ENCODE peak calls at places on chromosomes 16 and 17, in five cellular contexts. B, K, V, J and Q are unnamed samples.

GRCh38 chr16:8720080-8720966 is 45.9 kb downstream of the ABAT start:
- DNase-seq in B (no peak), K (no peak), V (peak; percentile 19), J (peak; percentile 78), Q (peak; percentile 37)

GRCh38 chr17:28372203-28372944 is 880 bp downstream of the SARM1 start:
- DNase-seq in B (no peak), K (no peak), V (peak; percentile 49), J (no peak), Q (peak; percentile 45)

GRCh38 chr16:56932588-56933265 is 785 bp downstream of the HERPUD1 start:
- DNase-seq in B (peak; percentile 22), K (no peak), V (peak; percentile 56), J (peak; percentile 75), Q (peak; percentile 40)

GRCh38 chr17:55420067-55420775 is 1.4 kb downstream of the MMD start:
- DNase-seq in B (no peak), K (no peak), V (no peak), J (no peak), Q (peak; percentile 47)

GRCh38 chr17:78879679-78880186 is 23.3 kb downstream of the CEP295NL start:
- DNase-seq in B (no peak), K (no peak), V (no peak), J (no peak), Q (no peak)

GRCh38 chr17:42553866-42554249 is 1.1 kb downstream of the HSD17B1 start:
- DNase-seq in B (no peak), K (no peak), V (no peak), J (no peak), Q (no peak)

GRCh38 chr17:71085238-71086033 is 916.1 kb downstream of the KCNJ2 start:
- DNase-seq in B (no peak), K (no peak), V (no peak), J (peak; percentile 13), Q (no peak)

GRCh38 chr16:89922884-89923639 is at the start of gene TUBB3:
- DNase-seq in B (peak; percentile 33), K (peak; percentile 70), V (peak; percentile 99), J (no peak), Q (peak; percentile 82)

GRCh38 chr16:23122107-23122506 is 27.1 kb downstream of the USP31 start:
- DNase-seq in B (no peak), K (no peak), V (no peak), J (no peak), Q (no peak)